ENCODE peak calls at places on chromosomes 4 and X, in six cellular contexts. O, W, K, F, T and U are unnamed samples.

GRCh38 chr4:76821661-76822060 is 76.3 kb downstream of the SOWAHB start:
- DNase-seq in O (no peak), W (no peak), K (no peak), F (peak), T (peak), U (no peak)

GRCh38 chr4:95158626-95159025 is 390.1 kb downstream of the UNC5C start:
- DNase-seq in O (no peak), W (no peak), K (no peak), F (no peak), T (no peak), U (no peak)

GRCh38 chrX:130704053-130705038 is 198.7 kb downstream of the ENOX2 start:
- DNase-seq in O (no peak), W (no peak), K (no peak), F (peak), T (peak), U (no peak)

GRCh38 chr4:27638163-27638915 is 777.7 kb downstream of the STIM2 start:
- DNase-seq in O (no peak), W (no peak), K (no peak), F (no peak), T (no peak), U (no peak)

GRCh38 chr4:61201562-61202099 is 1.5 kb downstream of the ADGRL3 start:
- DNase-seq in O (peak), W (no peak), K (peak), F (no peak), T (no peak), U (peak)

GRCh38 chrX:64152857-64153256 is 52.7 kb downstream of the AMER1 start:
- DNase-seq in O (peak), W (no peak), K (no peak), F (no peak), T (no peak), U (no peak)

GRCh38 chr4:140344621-140345020 is 28.8 kb upstream of the SCOC start:
- DNase-seq in O (no peak), W (no peak), K (no peak), F (no peak), T (no peak), U (peak)

GRCh38 chr4:169484485-169484884 is 127.9 kb downstream of the NEK1 start:
- DNase-seq in O (no peak), W (no peak), K (no peak), F (peak), T (peak), U (no peak)

GRCh38 chrX:154652311-154653047 is 900 bp downstream of the CTAG2 start:
- DNase-seq in O (no peak), W (no peak), K (no peak), F (no peak), T (no peak), U (no peak)

GRCh38 chr4:159070742-159071141 is 32.1 kb upstream of the RAPGEF2 start:
- DNase-seq in O (no peak), W (no peak), K (no peak), F (peak), T (peak), U (no peak)

GRCh38 chr4:139886798-139887197 is 221.2 kb downstream of the MGST2 start:
- DNase-seq in O (no peak), W (no peak), K (no peak), F (no peak), T (no peak), U (no peak)

GRCh38 chr4:4321951-4322688 is 32.1 kb downstream of the ZBTB49 start:
- DNase-seq in O (no peak), W (no peak), K (no peak), F (no peak), T (no peak), U (no peak)

DNA sequence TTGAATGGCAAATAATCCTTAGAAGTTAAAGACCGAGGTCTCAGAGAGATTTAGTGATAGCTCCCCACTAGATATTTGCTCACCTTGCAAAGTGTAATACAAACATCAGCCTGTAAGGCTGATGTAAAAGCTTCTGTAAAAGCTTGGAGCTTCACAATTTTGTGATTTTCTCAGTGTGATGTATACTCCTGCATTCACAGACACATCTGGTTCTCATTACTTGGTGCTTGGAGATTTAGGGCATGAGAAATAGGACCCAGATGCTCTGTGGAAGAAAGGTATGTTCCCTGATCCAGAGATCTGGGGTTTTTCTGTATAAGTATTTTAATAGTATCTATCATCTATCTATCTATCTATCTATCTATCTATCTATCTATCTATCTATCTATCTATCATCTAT is 1664.3 kb downstream of the C4orf33 start:
- DNase-seq in O (no peak), W (no peak), K (no peak), F (no peak), T (no peak), U (no peak)
- TF ChIP-seq CTCF in O (no peak), W (no peak), K (no peak), F (no peak), T (no peak), U (no peak)

GRCh38 chrX:134908235-134908834 is 82.5 kb upstream of the SMIM10 start:
- DNase-seq in O (no peak), W (no peak), K (no peak), F (peak), T (peak), U (no peak)
- TF ChIP-seq CTCF in O (no peak), W (no peak), K (peak), F (peak), T (no peak), U (no peak)

GRCh38 chr4:149264093-149264733 is 551.4 kb downstream of the IQCM start:
- DNase-seq in O (peak), W (peak), K (no peak), F (peak), T (peak), U (peak)
- TF ChIP-seq CTCF in O (peak), W (peak), K (peak), F (peak), T (peak), U (no peak)

GRCh38 chr4:186727149-186727976 is 3.7 kb upstream of the FAT1 start:
- DNase-seq in O (no peak), W (no peak), K (no peak), F (peak), T (no peak), U (no peak)

GRCh38 chr4:186725422-186726149 is 1.9 kb upstream of the FAT1 start:
- DNase-seq in O (no peak), W (peak), K (peak), F (peak), T (peak), U (peak)

GRCh38 chr4:186726150-186726439 is 2.4 kb upstream of the FAT1 start:
- DNase-seq in O (no peak), W (no peak), K (no peak), F (no peak), T (no peak), U (no peak)

GRCh38 chr4:186727977-186728519 is 4.4 kb upstream of the FAT1 start:
- DNase-seq in O (no peak), W (no peak), K (no peak), F (peak), T (no peak), U (peak)

GRCh38 chr4:186726440-186727148 is 2.9 kb upstream of the FAT1 start:
- DNase-seq in O (no peak), W (peak), K (peak), F (peak), T (peak), U (peak)
- TF ChIP-seq CTCF in O (no peak), W (peak), K (peak), F (peak), T (no peak), U (no peak)